ENCODE peak calls at places on chromosome 15, in six cellular contexts. E is AG04450; B is stimulated activated CD4-positive, alpha-beta T cell treated with anti-CD3 and anti-CD28 coated beads, Interleukin-1b, Interleukin-23, amount 100 ng/mL, for 48 hours; C is body of pancreas; W is HEK293T; G is mucosa of gallbladder. V is an unnamed sample.

GRCh38 chr15:52466134-52466701 is 62.5 kb downstream of the MYO5A start:
- DNase-seq in B (peak), E (no peak), G (peak), C (peak), W (no peak), V (no peak)

GRCh38 chr15:63497642-63498100 is 6.7 kb upstream of the USP3 start:
- DNase-seq in G (peak), E (no peak), W (no peak), C (peak), B (peak), V (no peak)

GRCh38 chr15:40097968-40098476 is 10.7 kb downstream of the BMF start:
- DNase-seq in W (no peak), E (no peak), C (peak), G (peak), B (no peak), V (peak)

GRCh38 chr15:31489281-31489680 is 162.6 kb downstream of the KLF13 start:
- DNase-seq in W (no peak), C (no peak), E (no peak), B (no peak), G (no peak), V (no peak)

GRCh38 chr15:66650433-66650832 is 51.6 kb upstream of the SMAD6 start:
- DNase-seq in G (peak), E (no peak), C (no peak), B (no peak), W (no peak), V (no peak)

GRCh38 chr15:40104865-40105516 is 3.7 kb downstream of the BMF start:
- DNase-seq in G (peak), W (peak), B (peak), C (peak), E (no peak), V (peak)

GRCh38 chr15:70323111-70323851 is 225.6 kb upstream of the TLE3 start:
- DNase-seq in B (no peak), E (no peak), G (no peak), W (no peak), C (no peak), V (no peak)

GRCh38 chr15:70049115-70049514 is 48.6 kb downstream of the TLE3 start:
- DNase-seq in G (no peak), B (no peak), C (no peak), E (no peak), W (no peak), V (no peak)

GRCh38 chr15:77118787-77119410 is 48.0 kb upstream of the TSPAN3 start:
- DNase-seq in W (peak), G (peak), B (peak), E (peak), C (peak), V (no peak)

GRCh38 chr15:101250931-101251829 is 668 bp downstream of the CHSY1 start:
- DNase-seq in E (no peak), G (no peak), B (no peak), W (peak), C (peak), V (peak)

GRCh38 chr15:39110336-39110735 is 470.5 kb upstream of the THBS1 start:
- DNase-seq in E (no peak), B (no peak), C (no peak), W (no peak), G (no peak), V (no peak)

GRCh38 chr15:40598126-40598525 is 4.1 kb downstream of the KNL1 start:
- DNase-seq in E (no peak), B (no peak), W (no peak), C (no peak), G (no peak), V (no peak)

GRCh38 chr15:89367485-89368451 is 33.1 kb upstream of the POLG start:
- DNase-seq in G (no peak), C (no peak), E (no peak), B (peak), W (no peak), V (no peak)

GRCh38 chr15:70741107-70741511 is 22.2 kb downstream of the UACA start:
- DNase-seq in W (peak), E (peak), C (peak), G (peak), B (no peak), V (no peak)

GRCh38 chr15:78540135-78540954 is at the start of gene PSMA4:
- DNase-seq in C (peak), E (peak), B (peak), G (peak), W (peak), V (peak)

GRCh38 chr15:25673351-25673750 is 189.8 kb downstream of the ATP10A start:
- DNase-seq in G (no peak), E (no peak), C (no peak), B (no peak), W (no peak), V (no peak)